ENCODE peak calls at places on chromosome 4, in eight cellular contexts. J is heart right ventricle, A is tibial artery, P is IMR-90, I is suprapubic skin, U is psoas muscle, M is astrocyte of the spinal cord, E is body of pancreas. T is an unnamed sample.

GRCh38 chr4:113945906-113946305 is 33.5 kb downstream of the ARSJ start:
- DNase-seq in M (peak), J (no peak), A (no peak), P (peak), U (no peak), I (no peak), E (no peak), T (no peak)

GRCh38 chr4:101238706-101239105 is 108.6 kb downstream of the PPP3CA start:
- DNase-seq in U (no peak), E (no peak), J (no peak), P (peak), I (no peak), M (peak), A (no peak), T (no peak)

GRCh38 chr4:159508917-159509500 is 406.1 kb downstream of the RAPGEF2 start:
- DNase-seq in I (no peak), U (no peak), P (no peak), J (no peak), A (no peak), E (no peak), M (peak), T (peak)

GRCh38 chr4:121712001-121712655 is 15.3 kb upstream of the ANXA5 start:
- DNase-seq in E (no peak), A (no peak), I (no peak), P (no peak), U (no peak), J (no peak), M (peak), T (no peak)

GRCh38 chr4:187184513-187184912 is 460.9 kb upstream of the FAT1 start:
- DNase-seq in M (no peak), U (no peak), E (no peak), J (no peak), I (no peak), P (no peak), A (no peak), T (no peak)

GRCh38 chr4:38867478-38868054 is at the start of gene FAM114A1:
- DNase-seq in U (peak), A (peak), J (peak), I (peak), P (peak), E (peak), M (peak), T (peak)

GRCh38 chr4:180832086-180832485 is 1411.1 kb upstream of the TENM3 start:
- DNase-seq in I (no peak), E (no peak), P (no peak), J (no peak), A (no peak), U (no peak), M (no peak), T (no peak)

GRCh38 chr4:167100120-167100519 is 134.2 kb downstream of the SPOCK3 start:
- DNase-seq in P (no peak), M (peak), A (no peak), I (no peak), J (no peak), U (no peak), E (no peak), T (peak)

GRCh38 chr4:15034071-15034764 is 31.9 kb downstream of the CPEB2 start:
- DNase-seq in I (no peak), E (no peak), P (peak), M (no peak), U (no peak), A (no peak), J (peak), T (no peak)

GRCh38 chr4:77564231-77564630 is 41.4 kb upstream of the CXCL13 start:
- DNase-seq in P (no peak), E (peak), J (no peak), U (no peak), A (peak), M (no peak), I (no peak), T (no peak)

GRCh38 chr4:73452953-73453700 is 17.1 kb downstream of the AFP start:
- DNase-seq in J (no peak), A (no peak), I (no peak), U (no peak), M (no peak), E (no peak), P (no peak), T (no peak)

GRCh38 chr4:111639876-111640275 is 505.4 kb upstream of the FAM241A start:
- DNase-seq in M (no peak), I (no peak), U (no peak), A (no peak), E (no peak), P (peak), J (no peak), T (no peak)

GRCh38 chr4:78397292-78397630 is 154.3 kb upstream of the ANXA3 start:
- DNase-seq in M (no peak), U (no peak), I (no peak), J (no peak), E (no peak), P (no peak), A (no peak), T (no peak)

GRCh38 chr4:41318839-41319530 is 62.3 kb downstream of the UCHL1 start:
- DNase-seq in E (no peak), P (no peak), M (no peak), A (no peak), I (no peak), J (peak), U (no peak), T (no peak)

GRCh38 chr4:62487016-62487415 is 1286.9 kb downstream of the ADGRL3 start:
- DNase-seq in U (no peak), A (no peak), M (no peak), J (no peak), P (no peak), E (no peak), I (no peak), T (no peak)

GRCh38 chr4:11532138-11532537 is 103.4 kb upstream of the HS3ST1 start:
- DNase-seq in J (no peak), U (no peak), A (no peak), M (no peak), P (no peak), E (no peak), I (no peak), T (no peak)

GRCh38 chr4:60724623-60725022 is 475.5 kb upstream of the ADGRL3 start:
- DNase-seq in A (no peak), M (peak), J (peak), U (no peak), P (peak), I (no peak), E (no peak), T (peak)

GRCh38 chr4:85725727-85726170 is 250.8 kb downstream of the ARHGAP24 start:
- DNase-seq in J (peak), E (peak), A (peak), M (no peak), U (peak), P (no peak), I (no peak), T (no peak)

GRCh38 chr4:41207330-41207831 is 7.0 kb downstream of the APBB2 start:
- DNase-seq in M (no peak), I (no peak), A (no peak), E (no peak), P (no peak), J (peak), U (peak), T (no peak)

GRCh38 chr4:42603865-42604264 is 53.0 kb downstream of the ATP8A1 start:
- DNase-seq in P (no peak), I (no peak), M (no peak), U (no peak), A (no peak), J (no peak), E (no peak), T (no peak)

GRCh38 chr4:37625499-37625898 is 60.7 kb downstream of the RELL1 start:
- DNase-seq in P (no peak), I (no peak), E (no peak), M (no peak), A (no peak), J (no peak), U (no peak), T (no peak)

GRCh38 chr4:174358823-174359222 is 75.1 kb downstream of the CEP44 start:
- DNase-seq in P (peak), E (no peak), M (peak), I (no peak), U (no peak), A (no peak), J (no peak), T (peak)

GRCh38 chr4:89263265-89263664 is 44.3 kb downstream of the GPRIN3 start:
- DNase-seq in P (no peak), M (no peak), I (no peak), U (no peak), E (no peak), J (no peak), A (no peak), T (no peak)

GRCh38 chr4:126682250-126682649 is 950.5 kb upstream of the INTU start:
- DNase-seq in I (no peak), A (no peak), E (no peak), P (no peak), U (no peak), M (no peak), J (no peak), T (no peak)

GRCh38 chr4:42328978-42329377 is 68.3 kb upstream of the SHISA3 start:
- DNase-seq in M (no peak), U (no peak), J (no peak), E (no peak), P (no peak), A (no peak), I (no peak), T (no peak)

GRCh38 chr4:65393078-65393477 is 277.2 kb downstream of the EPHA5 start:
- DNase-seq in U (no peak), M (no peak), E (no peak), I (no peak), J (no peak), P (no peak), A (no peak), T (no peak)

GRCh38 chr4:72531768-72532290 is 37.2 kb downstream of the ADAMTS3 start:
- DNase-seq in A (no peak), M (no peak), P (no peak), J (no peak), U (no peak), E (no peak), I (no peak), T (no peak)

DNA sequence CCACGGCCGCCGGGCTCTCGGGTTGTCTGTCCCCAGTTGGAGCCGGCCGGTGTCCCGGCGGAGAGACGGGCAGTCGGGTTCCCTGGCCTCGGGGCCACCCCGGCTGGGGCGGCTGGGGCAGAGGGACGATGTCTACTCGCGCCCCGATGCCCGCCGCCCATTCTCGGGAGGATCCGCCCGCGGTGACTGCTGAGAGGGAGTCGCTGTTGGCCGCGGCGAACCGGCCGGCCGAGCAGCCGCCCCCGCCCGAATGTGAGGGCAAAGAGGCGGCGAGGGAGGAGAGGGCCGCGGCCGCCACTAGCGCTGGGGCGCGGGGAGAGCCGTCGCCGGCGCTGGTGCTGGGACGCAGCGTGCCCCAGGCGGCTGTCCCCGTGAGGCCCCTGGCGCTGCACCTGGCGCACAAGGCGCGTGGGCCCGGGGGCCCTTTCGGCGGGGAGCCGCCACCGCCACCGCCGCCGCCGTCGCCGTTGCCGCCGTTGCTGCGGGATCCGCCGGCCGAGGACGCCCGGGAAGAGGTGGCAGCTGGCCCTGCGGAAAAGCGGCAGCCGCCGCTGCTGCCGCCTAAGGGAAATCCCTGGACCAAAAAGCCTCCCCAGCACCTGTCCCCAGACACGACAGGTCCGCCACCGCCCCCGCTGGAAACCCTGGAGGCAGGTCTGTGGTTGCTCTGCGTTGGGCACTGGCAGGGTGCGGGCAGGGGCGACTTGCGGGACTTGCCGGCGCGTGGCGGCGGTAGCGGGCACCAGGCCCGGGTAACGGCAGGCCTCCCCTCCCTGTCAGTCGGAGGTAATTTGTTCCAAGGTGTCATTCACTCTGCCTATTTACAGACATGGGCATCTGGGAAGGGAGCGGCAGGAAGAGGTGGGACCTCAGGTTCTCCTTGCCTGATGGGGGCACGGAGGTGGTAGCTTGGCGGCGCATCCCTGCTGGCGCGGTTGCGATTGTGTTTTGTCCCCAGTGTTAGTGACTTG is 739 bp downstream of the LARP1B start:
- DNase-seq in J (peak), P (peak), U (peak), M (peak), I (peak), E (peak), A (peak), T (no peak)
- TF ChIP-seq CTCF in J (no peak), P (no peak), U (no peak), M (peak), I (no peak), E (no peak), A (no peak), T (peak)

DNA sequence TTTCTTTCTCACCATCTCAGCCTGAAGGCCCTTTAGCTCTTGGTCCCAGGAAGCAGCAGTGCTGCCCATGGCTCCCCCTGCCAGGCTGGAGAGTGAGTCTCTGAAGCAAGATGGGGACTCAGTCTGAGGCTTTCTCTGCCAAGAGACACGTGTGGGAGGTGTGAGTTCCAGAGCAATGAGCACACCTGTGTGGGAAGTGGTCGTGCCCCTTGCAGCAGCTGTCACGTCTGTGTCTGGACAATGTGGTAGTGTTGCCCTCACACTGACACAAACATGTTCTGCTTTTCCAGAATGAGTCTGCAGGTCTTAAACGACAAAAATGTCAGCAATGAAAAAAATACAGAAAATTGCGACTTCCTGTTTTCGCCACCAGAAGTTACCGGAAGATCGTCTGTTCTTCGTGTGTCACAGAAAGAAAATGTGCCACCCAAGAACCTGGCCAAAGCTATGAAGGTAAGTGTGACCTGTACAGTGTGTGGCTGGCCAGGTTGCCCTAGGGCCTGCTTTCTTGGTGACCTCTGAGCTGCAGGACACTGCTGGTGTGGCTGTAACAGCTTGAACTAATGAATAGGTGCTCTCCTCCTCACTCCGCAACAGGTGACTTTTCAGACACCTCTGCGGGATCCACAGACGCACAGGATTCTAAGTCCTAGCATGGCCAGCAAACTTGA is 1.9 kb downstream of the TACC3 start:
- DNase-seq in U (no peak), J (no peak), E (no peak), I (no peak), A (peak), P (no peak), M (no peak), T (no peak)
- H3K4me3 ChIP-seq in U (no peak), J (no peak), E (no peak), I (peak), A (no peak), P (no peak), M (no peak), T (no peak)

GRCh38 chr4:177546745-177547144 is 104.5 kb upstream of the AGA start:
- DNase-seq in P (peak), E (no peak), J (no peak), I (no peak), M (no peak), A (no peak), U (no peak), T (no peak)
- TF ChIP-seq CTCF in P (peak), E (no peak), J (no peak), I (no peak), M (peak), A (no peak), U (no peak), T (no peak)

GRCh38 chr4:176793060-176793605 is 411 bp upstream of the VEGFC start:
- DNase-seq in P (no peak), M (no peak), I (peak), J (no peak), U (no peak), A (no peak), E (no peak), T (no peak)

GRCh38 chr4:176794151-176794550 is 1.4 kb upstream of the VEGFC start:
- DNase-seq in I (no peak), J (no peak), M (peak), P (peak), E (no peak), A (no peak), U (no peak), T (peak)

GRCh38 chr4:176790398-176790797 is 2.3 kb downstream of the VEGFC start:
- DNase-seq in J (no peak), U (no peak), P (no peak), I (no peak), E (no peak), M (peak), A (no peak), T (no peak)

GRCh38 chr4:176791591-176792347 is 953 bp downstream of the VEGFC start:
- DNase-seq in I (peak), E (no peak), M (peak), A (no peak), J (peak), P (peak), U (peak), T (no peak)

GRCh38 chr4:176792348-176793059 is at the start of gene VEGFC:
- DNase-seq in J (peak), M (peak), I (peak), U (peak), A (peak), P (peak), E (peak), T (no peak)
- H3K4me3 ChIP-seq in J (peak), M (peak), I (peak), U (peak), A (peak), P (peak), E (peak), T (peak)

DNA sequence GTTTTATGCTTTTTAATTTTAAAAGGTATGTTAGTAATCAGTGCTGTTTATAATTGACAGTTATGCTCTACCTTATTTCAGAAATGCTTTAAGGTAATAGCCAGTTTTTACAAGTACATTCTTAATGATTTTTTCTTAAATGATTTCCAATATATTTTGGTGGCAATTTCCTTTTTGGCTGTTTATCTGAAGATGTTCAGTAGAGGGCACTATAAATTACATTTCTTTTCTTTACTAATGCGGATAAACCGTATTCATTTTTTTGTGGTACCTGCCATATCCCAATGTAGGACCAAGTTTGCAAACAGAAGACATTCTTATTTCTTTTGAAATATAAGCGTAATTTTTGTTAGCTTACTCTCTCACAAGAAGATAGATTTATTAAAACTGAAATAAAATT is 65.4 kb downstream of the CCKAR start:
- DNase-seq in M (no peak), A (no peak), J (no peak), U (no peak), E (no peak), P (no peak), I (no peak), T (no peak)
- TF ChIP-seq CTCF in M (no peak), A (no peak), J (no peak), U (no peak), E (no peak), P (peak), I (no peak), T (no peak)

DNA sequence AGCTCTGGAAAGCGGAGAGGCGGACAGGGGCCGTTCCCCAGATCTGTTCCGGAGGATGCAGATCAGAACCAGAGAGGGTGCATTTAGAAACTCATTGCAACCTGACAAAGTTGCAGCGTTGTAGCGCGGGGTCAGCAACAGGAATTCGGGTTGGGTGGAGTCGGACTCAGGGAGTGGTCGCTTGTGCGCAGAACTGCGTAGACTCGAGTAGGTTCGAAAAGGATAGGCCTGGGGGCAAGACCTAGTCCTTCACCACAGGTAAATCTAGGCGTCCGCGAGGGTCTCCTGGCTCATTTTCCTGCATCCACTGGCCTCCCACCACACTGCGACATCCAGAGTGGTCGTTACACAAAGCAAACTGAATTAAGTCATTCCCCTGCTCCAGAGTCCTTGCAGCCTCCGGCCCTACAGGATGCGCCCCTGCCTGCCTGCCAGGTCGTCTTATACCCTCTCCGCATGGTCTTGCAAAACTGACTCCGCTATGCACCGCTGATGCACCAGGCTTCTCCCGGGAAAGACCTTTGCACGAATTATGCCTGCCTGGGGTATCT is 4.7 kb upstream of the ZNF518B start:
- DNase-seq in I (no peak), P (no peak), U (no peak), A (no peak), M (no peak), J (no peak), E (no peak), T (no peak)
- H3K4me3 ChIP-seq in I (peak), P (peak), U (peak), A (no peak), M (peak), J (no peak), E (no peak), T (peak)

DNA sequence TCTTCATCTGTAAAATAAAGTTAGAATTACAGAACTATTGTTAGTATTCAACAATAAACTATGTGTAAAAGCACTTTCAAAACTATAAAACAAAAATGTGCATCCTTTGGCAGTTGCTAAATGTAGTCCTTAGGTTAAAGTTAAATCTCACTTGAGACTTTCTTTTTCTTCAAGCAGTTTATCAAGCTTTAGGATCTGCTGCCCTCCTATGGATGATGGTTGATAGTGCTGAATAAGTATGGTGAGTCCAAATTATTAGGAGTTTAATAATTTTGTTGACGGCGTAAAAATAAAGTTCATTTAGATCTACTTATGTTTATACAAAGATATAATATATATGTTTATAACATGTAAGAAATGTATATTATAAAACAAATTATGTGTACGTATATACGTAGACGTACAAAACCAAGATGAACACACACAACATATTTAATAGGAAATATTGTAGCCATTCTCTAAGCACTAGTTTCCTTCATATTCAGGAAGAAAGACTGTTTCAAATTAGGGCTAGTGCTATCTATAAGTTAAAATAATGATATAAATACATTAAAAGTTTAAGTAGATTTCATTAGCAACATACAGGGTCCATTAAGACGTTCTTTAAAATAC is 22.3 kb downstream of the UGT2A2 start:
- DNase-seq in M (peak), E (peak), P (peak), U (no peak), A (no peak), I (no peak), J (no peak), T (peak)
- TF ChIP-seq CTCF in M (peak), E (no peak), P (peak), U (no peak), A (no peak), I (no peak), J (peak), T (peak)

GRCh38 chr4:110610940-110611785 is 11.7 kb downstream of the PITX2 start:
- DNase-seq in A (no peak), I (no peak), U (no peak), P (no peak), E (no peak), J (no peak), M (no peak), T (no peak)
- H3K4me3 ChIP-seq in A (no peak), I (peak), U (no peak), P (no peak), E (no peak), J (no peak), M (no peak), T (no peak)

GRCh38 chr4:130257271-130257670 is 1161.3 kb downstream of the C4orf33 start:
- DNase-seq in J (no peak), P (peak), M (peak), U (no peak), E (no peak), A (no peak), I (no peak), T (peak)
- TF ChIP-seq CTCF in J (no peak), P (no peak), M (no peak), U (no peak), E (no peak), A (no peak), I (no peak), T (no peak)

T was measured in astrocyte of the cerebellum.